ENCODE peak calls at places on chromosomes 6 and 20, in eight cellular contexts. Y, G, F, H, T, Q, X and W are unnamed samples.

GRCh38 chr6:107604549-107604948 is 114.6 kb downstream of the SOBP start:
- DNase-seq in G (no peak), Q (peak; percentile 47), T (no peak), H (no peak), F (no peak), Y (no peak), X (no peak), W (no peak)

GRCh38 chr6:27771240-27771639 is 141.0 kb downstream of the OR2B2 start:
- DNase-seq in T (no peak), G (no peak), Y (no peak), Q (no peak), H (no peak), F (no peak), X (no peak), W (no peak)

GRCh38 chr6:1596088-1596852 is 13.4 kb upstream of the FOXC1 start:
- DNase-seq in Y (peak; percentile 49), T (peak; percentile 43), X (peak; percentile 91), G (peak; percentile 54), F (peak; percentile 57), H (peak; percentile 50), Q (peak; percentile 64), W (peak; percentile 67)

GRCh38 chr6:166627875-166628849 is 1.1 kb upstream of the RPS6KA2 start:
- DNase-seq in Y (peak; percentile 61), T (no peak), H (peak; percentile 60), G (peak; percentile 67), X (peak; percentile 80), F (peak; percentile 77), Q (peak; percentile 63), W (peak; percentile 57)

GRCh38 chr6:84514089-84514971 is 250.1 kb downstream of the TBX18 start:
- DNase-seq in X (no peak), T (no peak), H (no peak), Y (no peak), F (no peak), Q (no peak), G (no peak), W (no peak)

GRCh38 chr6:167296293-167296690 is 5.2 kb downstream of the UNC93A start:
- DNase-seq in H (no peak), F (no peak), T (no peak), Y (no peak), Q (no peak), G (no peak), X (no peak), W (no peak)

GRCh38 chr20:35710884-35711587 is 11.8 kb downstream of the ROMO1 start:
- DNase-seq in G (no peak), Q (no peak), X (no peak), T (no peak), H (no peak), Y (no peak), F (no peak), W (no peak)

GRCh38 chr6:21740719-21741118 is 147.2 kb downstream of the SOX4 start:
- DNase-seq in H (peak; percentile 72), Y (peak; percentile 48), G (no peak), Q (peak; percentile 44), T (no peak), F (no peak), X (no peak), W (no peak)

GRCh38 chr20:50191065-50191565 is 485 bp downstream of the CEBPB start:
- DNase-seq in G (peak; percentile 76), T (no peak), Y (peak; percentile 29), Q (peak; percentile 67), H (no peak), X (no peak), F (no peak), W (peak; percentile 79)

GRCh38 chr6:43559328-43559727 is 16.5 kb downstream of the XPO5 start:
- DNase-seq in F (no peak), G (no peak), X (no peak), T (no peak), Q (no peak), H (no peak), Y (no peak), W (no peak)

GRCh38 chr6:134437376-134437775 is 119.5 kb upstream of the SGK1 start:
- DNase-seq in F (no peak), Q (peak; percentile 68), Y (peak; percentile 82), H (peak; percentile 58), G (peak; percentile 20), T (peak; percentile 53), X (no peak), W (peak; percentile 43)

GRCh38 chr20:5044075-5044620 is 42.8 kb upstream of the SLC23A2 start:
- DNase-seq in Y (no peak), T (no peak), H (no peak), F (no peak), X (no peak), Q (no peak), G (peak; percentile 15), W (no peak)

DNA sequence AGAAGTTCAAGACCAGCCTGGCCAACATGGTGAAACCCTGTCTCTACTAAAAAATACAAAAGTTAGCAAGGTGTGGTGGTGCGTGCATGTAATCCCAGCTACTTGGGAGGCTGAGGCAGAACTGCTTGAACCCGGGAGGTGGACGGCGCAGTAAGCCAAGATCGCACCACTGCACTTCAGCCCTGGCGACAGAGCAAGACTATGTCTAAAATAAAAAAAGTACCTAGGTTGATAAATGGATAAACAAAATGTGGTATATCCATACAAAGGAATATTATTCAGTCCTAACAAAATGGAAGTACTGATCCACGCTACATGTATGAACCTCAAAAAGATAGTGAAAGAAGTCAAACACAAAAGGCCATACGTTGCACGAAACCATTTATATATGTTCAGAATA is 1.2 kb upstream of the RPF2 start:
- DNase-seq in T (no peak), X (no peak), H (no peak), G (no peak), Q (no peak), Y (no peak), F (no peak), W (no peak)
- H3K4me3 ChIP-seq in T (peak overlapping the region; percentile 82), X (peak overlapping the region; percentile 82), H (no peak overlapping the region), G (peak overlapping the region; percentile 92), Q (peak overlapping the region; percentile 95), Y (peak overlapping the region; percentile 100), F (no peak overlapping the region), W (peak overlapping the region; percentile 86)

GRCh38 chr20:56391596-56392281 is at the start of gene AURKA:
- DNase-seq in Y (no peak), G (no peak), Q (no peak), X (no peak), F (no peak), H (no peak), T (peak; percentile 3), W (no peak)

GRCh38 chr20:56395166-56395565 is 2.7 kb downstream of the CSTF1 start:
- DNase-seq in Q (no peak), T (no peak), F (no peak), X (no peak), H (no peak), Y (no peak), G (no peak), W (no peak)

GRCh38 chr20:56392282-56393132 is at the start of gene CSTF1:
- DNase-seq in H (peak; percentile 100), X (peak; percentile 97), F (peak; percentile 99), G (peak; percentile 99), Y (peak; percentile 100), Q (peak; percentile 100), T (peak; percentile 100), W (peak; percentile 100)

GRCh38 chr20:56393653-56394052 is 1.2 kb downstream of the CSTF1 start:
- DNase-seq in F (no peak), Y (no peak), Q (no peak), T (no peak), G (no peak), H (no peak), X (no peak), W (no peak)

DNA sequence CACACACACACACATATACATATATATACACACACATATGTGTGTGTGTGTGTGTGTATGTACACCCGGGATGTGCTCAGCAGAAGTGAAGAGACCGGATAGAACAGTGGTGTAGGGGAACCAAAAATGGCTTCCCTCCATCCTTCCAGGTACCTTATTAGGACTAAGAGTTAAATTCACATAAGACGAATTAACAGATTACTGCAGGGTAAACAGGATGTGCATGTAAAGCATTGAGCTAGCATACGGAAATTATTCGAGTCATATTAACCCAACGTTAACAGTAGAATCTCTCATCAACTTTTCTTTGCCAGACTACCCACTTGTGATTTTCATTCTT is 658 bp downstream of the CSTF1 start:
- DNase-seq in G (peak; percentile 38), F (no peak), T (peak; percentile 7), H (peak; percentile 19), X (peak; percentile 34), Q (peak; percentile 8), Y (no peak), W (peak; percentile 42)
- TF ChIP-seq CTCF in G (no peak), F (no peak), T (no peak), H (no peak), X (no peak), Q (no peak), Y (no peak), W (no peak)

GRCh38 chr20:34709044-34709835 is 5.1 kb downstream of the TP53INP2 start:
- DNase-seq in F (peak; percentile 93), Q (peak; percentile 70), Y (peak; percentile 75), G (peak; percentile 66), H (peak; percentile 74), T (peak; percentile 86), X (peak; percentile 92), W (peak; percentile 92)

GRCh38 chr20:34710861-34711574 is 6.9 kb downstream of the TP53INP2 start:
- DNase-seq in T (no peak), G (no peak), X (no peak), Y (no peak), Q (no peak), F (no peak), H (no peak), W (no peak)

GRCh38 chr20:34711813-34712430 is 7.8 kb downstream of the TP53INP2 start:
- DNase-seq in Y (no peak), F (no peak), X (no peak), Q (no peak), H (no peak), T (no peak), G (no peak), W (no peak)

GRCh38 chr20:34709836-34710567 is 5.9 kb downstream of the TP53INP2 start:
- DNase-seq in Y (peak; percentile 53), X (peak; percentile 90), Q (peak; percentile 67), F (peak; percentile 69), T (no peak), H (peak; percentile 64), G (no peak), W (no peak)

GRCh38 chr20:34710568-34710839 is 6.4 kb downstream of the TP53INP2 start:
- DNase-seq in Y (no peak), H (no peak), X (no peak), F (no peak), G (no peak), Q (no peak), T (no peak), W (no peak)
- H3K4me3 ChIP-seq in Y (peak overlapping the region; percentile 41), H (peak overlapping the region; percentile 50), X (no peak overlapping the region), F (no peak overlapping the region), G (no peak overlapping the region), Q (peak overlapping the region; percentile 40), T (peak overlapping the region; percentile 64), W (peak overlapping the region; percentile 80)

GRCh38 chr20:33685328-33686007 is 717 bp downstream of the E2F1 start:
- DNase-seq in G (peak; percentile 98), Y (peak; percentile 29), F (peak; percentile 46), Q (no peak), T (peak; percentile 48), H (no peak), X (peak; percentile 80), W (peak; percentile 91)
- TF ChIP-seq CTCF in G (no peak), Y (no peak), F (no peak), Q (no peak), T (no peak), H (no peak), X (no peak), W (no peak)

DNA sequence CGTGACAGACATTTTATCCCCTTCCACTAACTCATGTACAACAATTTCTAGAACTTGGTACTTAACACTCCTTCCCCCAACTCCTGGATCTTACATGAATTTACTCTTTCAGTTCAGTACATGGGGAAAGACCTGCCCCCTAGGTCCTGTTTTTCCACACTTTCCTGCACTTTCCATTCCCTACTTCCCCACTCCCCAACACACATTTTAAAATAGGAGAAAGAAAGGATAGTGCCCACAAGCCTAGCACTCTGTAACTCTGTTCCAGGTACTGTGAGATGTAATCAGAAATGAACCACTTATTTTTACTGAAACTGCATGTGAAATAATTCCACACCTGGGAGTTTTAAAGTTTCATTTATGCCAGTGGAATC is 1.4 kb downstream of the ADGRG6 start:
- DNase-seq in X (no peak), H (no peak), F (no peak), T (no peak), Q (peak; percentile 11), Y (no peak), G (no peak), W (no peak)
- H3K4me3 ChIP-seq in X (peak overlapping the region; percentile 67), H (no peak overlapping the region), F (no peak overlapping the region), T (peak overlapping the region; percentile 81), Q (peak overlapping the region; percentile 69), Y (no peak overlapping the region), G (no peak overlapping the region), W (no peak overlapping the region)